ENCODE peak calls at places on chromosomes 5 and 9, in nine cellular contexts. One of them, this sample, is unnamed. For H3K27me3, the result is how much of the 10 kb centered on the place peaks cover.

GRCh38 chr9:34047864-34048729 is 590 bp downstream of the UBAP2 start:
- DNase-seq in transverse colon: peak
- DNase-seq in stomach: peak
- DNase-seq in SK-N-SH: peak
- DNase-seq in HepG2: peak
- DNase-seq in suprapubic skin: no peak
- DNase-seq in K562: peak
- DNase-seq in H1: no peak
- DNase-seq in GM12878: no peak
- DNase-seq in this sample: peak

GRCh38 chr9:123176230-123176629 is 92.2 kb downstream of the STRBP start:
- DNase-seq in GM12878: peak
- DNase-seq in transverse colon: no peak
- DNase-seq in K562: no peak
- DNase-seq in SK-N-SH: no peak
- DNase-seq in stomach: no peak
- DNase-seq in H1: no peak
- DNase-seq in suprapubic skin: no peak
- DNase-seq in HepG2: no peak
- DNase-seq in this sample: no peak

GRCh38 chr9:128341435-128341849 is 1.1 kb downstream of the SLC27A4 start:
- DNase-seq in suprapubic skin: no peak
- DNase-seq in transverse colon: peak
- DNase-seq in GM12878: no peak
- DNase-seq in H1: no peak
- DNase-seq in K562: peak
- DNase-seq in stomach: peak
- DNase-seq in HepG2: peak
- DNase-seq in SK-N-SH: peak
- DNase-seq in this sample: no peak

GRCh38 chr9:90767523-90768100 is 34.0 kb upstream of the SYK start:
- DNase-seq in transverse colon: no peak
- DNase-seq in suprapubic skin: no peak
- DNase-seq in SK-N-SH: no peak
- DNase-seq in GM12878: no peak
- DNase-seq in stomach: no peak
- DNase-seq in K562: no peak
- DNase-seq in H1: no peak
- DNase-seq in HepG2: no peak
- DNase-seq in this sample: no peak

GRCh38 chr9:103617046-103617445 is 477.1 kb upstream of the SMC2 start:
- DNase-seq in K562: no peak
- DNase-seq in transverse colon: no peak
- DNase-seq in suprapubic skin: no peak
- DNase-seq in H1: no peak
- DNase-seq in SK-N-SH: no peak
- DNase-seq in GM12878: no peak
- DNase-seq in stomach: no peak
- DNase-seq in HepG2: no peak
- DNase-seq in this sample: no peak

GRCh38 chr9:130199605-130200004 is 27.4 kb downstream of the NCS1 start:
- DNase-seq in H1: no peak
- DNase-seq in HepG2: no peak
- DNase-seq in GM12878: no peak
- DNase-seq in K562: no peak
- DNase-seq in transverse colon: no peak
- DNase-seq in suprapubic skin: no peak
- DNase-seq in SK-N-SH: no peak
- DNase-seq in stomach: no peak
- DNase-seq in this sample: no peak

GRCh38 chr5:74579215-74579614 is 61.3 kb downstream of the ENC1 start:
- DNase-seq in stomach: no peak
- DNase-seq in GM12878: peak
- DNase-seq in transverse colon: peak
- DNase-seq in SK-N-SH: no peak
- DNase-seq in H1: no peak
- DNase-seq in K562: peak
- DNase-seq in suprapubic skin: no peak
- DNase-seq in HepG2: no peak
- DNase-seq in this sample: no peak

GRCh38 chr5:174371600-174372094 is 326.1 kb downstream of the NSG2 start:
- DNase-seq in K562: no peak
- DNase-seq in HepG2: no peak
- DNase-seq in GM12878: no peak
- DNase-seq in suprapubic skin: no peak
- DNase-seq in SK-N-SH: peak
- DNase-seq in transverse colon: no peak
- DNase-seq in H1: no peak
- DNase-seq in stomach: no peak
- DNase-seq in this sample: no peak

GRCh38 chr9:131999692-132000551 is 79.7 kb downstream of the MED27 start:
- DNase-seq in SK-N-SH: no peak
- DNase-seq in transverse colon: no peak
- DNase-seq in H1: no peak
- DNase-seq in K562: no peak
- DNase-seq in stomach: no peak
- DNase-seq in HepG2: no peak
- DNase-seq in suprapubic skin: no peak
- DNase-seq in GM12878: peak
- DNase-seq in this sample: no peak

GRCh38 chr9:70563437-70564204 is 149.2 kb upstream of the KLF9 start:
- DNase-seq in stomach: no peak
- DNase-seq in H1: no peak
- DNase-seq in GM12878: peak
- DNase-seq in suprapubic skin: no peak
- DNase-seq in K562: no peak
- DNase-seq in HepG2: no peak
- DNase-seq in transverse colon: peak
- DNase-seq in SK-N-SH: no peak
- DNase-seq in this sample: no peak

GRCh38 chr9:94867281-94867841 is 140.9 kb downstream of the AOPEP start:
- DNase-seq in GM12878: no peak
- DNase-seq in SK-N-SH: peak
- DNase-seq in stomach: peak
- DNase-seq in transverse colon: peak
- DNase-seq in K562: peak
- DNase-seq in suprapubic skin: no peak
- DNase-seq in HepG2: peak
- DNase-seq in H1: no peak
- DNase-seq in this sample: peak

GRCh38 chr9:126436545-126437269 is 110.1 kb downstream of the MVB12B start:
- DNase-seq in stomach: no peak
- DNase-seq in H1: no peak
- DNase-seq in GM12878: no peak
- DNase-seq in transverse colon: no peak
- DNase-seq in HepG2: no peak
- DNase-seq in suprapubic skin: no peak
- DNase-seq in SK-N-SH: peak
- DNase-seq in K562: no peak
- DNase-seq in this sample: no peak

GRCh38 chr5:143653256-143653655 is 158.7 kb upstream of the HMHB1 start:
- DNase-seq in K562: no peak
- DNase-seq in GM12878: peak
- DNase-seq in H1: no peak
- DNase-seq in suprapubic skin: no peak
- DNase-seq in transverse colon: no peak
- DNase-seq in HepG2: no peak
- DNase-seq in SK-N-SH: no peak
- DNase-seq in stomach: no peak
- DNase-seq in this sample: no peak

GRCh38 chr5:54611290-54611951 is 93.9 kb downstream of the SNX18 start:
- DNase-seq in GM12878: no peak
- DNase-seq in transverse colon: no peak
- DNase-seq in HepG2: no peak
- DNase-seq in K562: no peak
- DNase-seq in H1: no peak
- DNase-seq in SK-N-SH: no peak
- DNase-seq in suprapubic skin: no peak
- DNase-seq in stomach: no peak
- DNase-seq in this sample: no peak

GRCh38 chr5:179114756-179115155 is 54.6 kb downstream of the ZNF354C start:
- DNase-seq in transverse colon: no peak
- DNase-seq in HepG2: no peak
- DNase-seq in H1: no peak
- DNase-seq in stomach: peak
- DNase-seq in SK-N-SH: no peak
- DNase-seq in K562: no peak
- DNase-seq in GM12878: no peak
- DNase-seq in suprapubic skin: peak
- DNase-seq in this sample: no peak

GRCh38 chr9:92669527-92669889 is 423 bp downstream of the IPPK start:
- DNase-seq in GM12878: no peak
- DNase-seq in HepG2: no peak
- DNase-seq in transverse colon: peak
- DNase-seq in suprapubic skin: peak
- DNase-seq in K562: peak
- DNase-seq in SK-N-SH: peak
- DNase-seq in stomach: peak
- DNase-seq in H1: no peak
- DNase-seq in this sample: no peak

GRCh38 chr9:38371495-38371894 is 21.0 kb upstream of the ALDH1B1 start:
- DNase-seq in transverse colon: peak
- DNase-seq in H1: no peak
- DNase-seq in K562: peak
- DNase-seq in HepG2: peak
- DNase-seq in stomach: peak
- DNase-seq in suprapubic skin: no peak
- DNase-seq in SK-N-SH: no peak
- DNase-seq in GM12878: peak
- DNase-seq in this sample: no peak

GRCh38 chr5:126984632-126985031 is 45.7 kb downstream of the MARCHF3 start:
- DNase-seq in K562: no peak
- DNase-seq in H1: no peak
- DNase-seq in HepG2: no peak
- DNase-seq in stomach: no peak
- DNase-seq in SK-N-SH: no peak
- DNase-seq in transverse colon: no peak
- DNase-seq in GM12878: no peak
- DNase-seq in suprapubic skin: no peak
- DNase-seq in this sample: no peak

GRCh38 chr9:16619897-16620296 is 250.6 kb downstream of the BNC2 start:
- DNase-seq in SK-N-SH: no peak
- DNase-seq in transverse colon: no peak
- DNase-seq in H1: no peak
- DNase-seq in K562: no peak
- DNase-seq in stomach: no peak
- DNase-seq in GM12878: no peak
- DNase-seq in HepG2: no peak
- DNase-seq in suprapubic skin: no peak
- DNase-seq in this sample: no peak

GRCh38 chr5:172003750-172004149 is 2.7 kb downstream of the FBXW11 start:
- DNase-seq in stomach: no peak
- DNase-seq in transverse colon: no peak
- DNase-seq in GM12878: no peak
- DNase-seq in HepG2: no peak
- DNase-seq in H1: no peak
- DNase-seq in K562: no peak
- DNase-seq in suprapubic skin: no peak
- DNase-seq in SK-N-SH: no peak
- DNase-seq in this sample: no peak

DNA sequence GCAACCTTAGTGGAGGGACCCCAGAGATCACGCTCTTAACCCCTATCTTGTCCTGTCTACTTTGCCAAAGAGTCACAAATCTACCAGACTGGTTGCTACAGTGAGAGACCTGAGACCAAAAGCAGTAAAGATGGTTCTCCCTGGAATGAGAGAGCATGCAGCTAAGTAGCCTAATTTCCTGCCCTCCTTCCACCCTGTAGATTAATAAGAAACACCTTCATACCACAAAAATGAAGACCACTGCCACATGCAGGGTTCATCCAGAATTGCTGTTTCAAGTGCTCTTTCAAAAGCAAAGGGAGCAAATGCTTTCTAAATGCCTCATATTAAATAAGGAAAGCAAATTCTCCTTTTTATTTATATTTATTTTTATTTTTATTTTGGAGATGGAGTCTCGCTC is 119.1 kb downstream of the UGCG start:
- DNase-seq in SK-N-SH: no peak
- DNase-seq in HepG2: no peak
- DNase-seq in GM12878: no peak
- DNase-seq in K562: no peak
- DNase-seq in suprapubic skin: no peak
- DNase-seq in H1: no peak
- DNase-seq in stomach: no peak
- DNase-seq in transverse colon: no peak
- DNase-seq in this sample: no peak
- H3K27me3 ChIP-seq in SK-N-SH: under half
- H3K27me3 ChIP-seq in HepG2: under half
- H3K27me3 ChIP-seq in GM12878: under half
- H3K27me3 ChIP-seq in K562: under half
- H3K27me3 ChIP-seq in suprapubic skin: under half
- H3K27me3 ChIP-seq in H1: under half
- H3K27me3 ChIP-seq in stomach: under half
- H3K27me3 ChIP-seq in transverse colon: under half
- H3K27me3 ChIP-seq in this sample: under half

GRCh38 chr9:119834064-119834620 is 464.9 kb upstream of the BRINP1 start:
- DNase-seq in HepG2: no peak
- DNase-seq in GM12878: no peak
- DNase-seq in suprapubic skin: no peak
- DNase-seq in K562: no peak
- DNase-seq in transverse colon: no peak
- DNase-seq in SK-N-SH: no peak
- DNase-seq in stomach: no peak
- DNase-seq in H1: no peak
- DNase-seq in this sample: no peak
- TF ChIP-seq EP300 in HepG2: no peak
- TF ChIP-seq EP300 in GM12878: no peak
- TF ChIP-seq EP300 in suprapubic skin: no peak
- TF ChIP-seq EP300 in K562: no peak
- TF ChIP-seq EP300 in transverse colon: no peak
- TF ChIP-seq EP300 in SK-N-SH: no peak
- TF ChIP-seq EP300 in stomach: no peak
- TF ChIP-seq EP300 in H1: no peak
- TF ChIP-seq EP300 in this sample: no peak

DNA sequence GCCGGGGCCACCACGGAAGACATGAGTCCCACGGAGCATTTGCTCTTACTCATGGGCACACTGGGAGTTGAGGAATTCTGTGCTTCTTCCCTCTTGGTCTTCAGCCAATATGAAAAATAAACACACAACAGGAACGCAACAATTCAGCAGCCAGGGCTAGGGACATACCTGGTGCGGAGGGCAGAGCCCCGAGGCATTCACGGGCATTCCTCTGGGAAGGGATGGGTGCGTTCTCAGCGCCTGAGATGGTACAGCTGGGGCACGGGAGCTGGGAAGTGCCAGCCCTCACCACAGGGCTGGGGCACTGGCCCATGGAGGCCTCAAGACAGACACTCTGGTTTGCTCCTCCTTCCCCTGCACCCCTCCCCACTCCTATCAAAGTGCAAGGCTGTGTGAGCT is 2.1 kb downstream of the SLC6A3 start:
- DNase-seq in suprapubic skin: no peak
- DNase-seq in H1: no peak
- DNase-seq in K562: no peak
- DNase-seq in GM12878: no peak
- DNase-seq in stomach: no peak
- DNase-seq in HepG2: no peak
- DNase-seq in SK-N-SH: no peak
- DNase-seq in transverse colon: no peak
- DNase-seq in this sample: no peak
- H3K27me3 ChIP-seq in suprapubic skin: half or more
- H3K27me3 ChIP-seq in H1: half or more
- H3K27me3 ChIP-seq in K562: half or more
- H3K27me3 ChIP-seq in GM12878: under half
- H3K27me3 ChIP-seq in stomach: under half
- H3K27me3 ChIP-seq in HepG2: under half
- H3K27me3 ChIP-seq in SK-N-SH: half or more
- H3K27me3 ChIP-seq in transverse colon: half or more
- H3K27me3 ChIP-seq in this sample: under half

GRCh38 chr5:38756068-38756467 is 89.7 kb upstream of the OSMR start:
- DNase-seq in HepG2: no peak
- DNase-seq in H1: no peak
- DNase-seq in GM12878: no peak
- DNase-seq in transverse colon: no peak
- DNase-seq in suprapubic skin: no peak
- DNase-seq in K562: no peak
- DNase-seq in stomach: no peak
- DNase-seq in SK-N-SH: no peak
- DNase-seq in this sample: no peak
- TF ChIP-seq EP300 in HepG2: no peak
- TF ChIP-seq EP300 in H1: no peak
- TF ChIP-seq EP300 in GM12878: no peak
- TF ChIP-seq EP300 in transverse colon: no peak
- TF ChIP-seq EP300 in suprapubic skin: no peak
- TF ChIP-seq EP300 in K562: no peak
- TF ChIP-seq EP300 in stomach: no peak
- TF ChIP-seq EP300 in SK-N-SH: no peak
- TF ChIP-seq EP300 in this sample: no peak

This sample was measured in ovary.